ENCODE peak calls at places on chromosome 2, in nine cellular contexts. One of them, this sample, is unnamed.

GRCh38 chr2:179558010-179558911 is 293.6 kb upstream of the SESTD1 start:
- DNase-seq in GM13976: no peak
- DNase-seq in LNCaP clone FGC: no peak
- DNase-seq in transverse colon: no peak
- DNase-seq in glutamatergic neuron: no peak
- DNase-seq in AG09309: no peak
- DNase-seq in brain microvascular endothelial cell: no peak
- DNase-seq in HFFc6: no peak
- DNase-seq in WTC11: no peak
- DNase-seq in this sample: no peak

GRCh38 chr2:8677646-8678592 is 3.9 kb upstream of the ID2 start:
- DNase-seq in GM13976: no peak
- DNase-seq in LNCaP clone FGC: no peak
- DNase-seq in transverse colon: peak
- DNase-seq in glutamatergic neuron: peak
- DNase-seq in AG09309: no peak
- DNase-seq in brain microvascular endothelial cell: peak
- DNase-seq in HFFc6: peak
- DNase-seq in WTC11: peak
- DNase-seq in this sample: peak

GRCh38 chr2:189874571-189875320 is 90.5 kb downstream of the PMS1 start:
- DNase-seq in GM13976: peak
- DNase-seq in LNCaP clone FGC: no peak
- DNase-seq in transverse colon: no peak
- DNase-seq in glutamatergic neuron: no peak
- DNase-seq in AG09309: no peak
- DNase-seq in brain microvascular endothelial cell: no peak
- DNase-seq in HFFc6: no peak
- DNase-seq in WTC11: no peak
- DNase-seq in this sample: peak

GRCh38 chr2:20544093-20544747 is 97.3 kb downstream of the RHOB start:
- DNase-seq in GM13976: no peak
- DNase-seq in LNCaP clone FGC: no peak
- DNase-seq in transverse colon: no peak
- DNase-seq in glutamatergic neuron: peak
- DNase-seq in AG09309: no peak
- DNase-seq in brain microvascular endothelial cell: no peak
- DNase-seq in HFFc6: no peak
- DNase-seq in WTC11: no peak
- DNase-seq in this sample: no peak

GRCh38 chr2:52765735-52766134 is 1001.9 kb upstream of the CHAC2 start:
- DNase-seq in GM13976: no peak
- DNase-seq in LNCaP clone FGC: no peak
- DNase-seq in transverse colon: no peak
- DNase-seq in glutamatergic neuron: no peak
- DNase-seq in AG09309: no peak
- DNase-seq in brain microvascular endothelial cell: no peak
- DNase-seq in HFFc6: no peak
- DNase-seq in WTC11: no peak
- DNase-seq in this sample: no peak

GRCh38 chr2:134218928-134219707 is 34.8 kb upstream of the MGAT5 start:
- DNase-seq in GM13976: no peak
- DNase-seq in LNCaP clone FGC: no peak
- DNase-seq in transverse colon: peak
- DNase-seq in glutamatergic neuron: no peak
- DNase-seq in AG09309: no peak
- DNase-seq in brain microvascular endothelial cell: no peak
- DNase-seq in HFFc6: no peak
- DNase-seq in WTC11: no peak
- DNase-seq in this sample: no peak

GRCh38 chr2:156083707-156084494 is 248.6 kb downstream of the NR4A2 start:
- DNase-seq in GM13976: no peak
- DNase-seq in LNCaP clone FGC: no peak
- DNase-seq in transverse colon: peak
- DNase-seq in glutamatergic neuron: no peak
- DNase-seq in AG09309: no peak
- DNase-seq in brain microvascular endothelial cell: no peak
- DNase-seq in HFFc6: no peak
- DNase-seq in WTC11: no peak
- DNase-seq in this sample: no peak

GRCh38 chr2:174577967-174578589 is 19.5 kb downstream of the WIPF1 start:
- DNase-seq in GM13976: no peak
- DNase-seq in LNCaP clone FGC: no peak
- DNase-seq in transverse colon: no peak
- DNase-seq in glutamatergic neuron: no peak
- DNase-seq in AG09309: no peak
- DNase-seq in brain microvascular endothelial cell: peak
- DNase-seq in HFFc6: peak
- DNase-seq in WTC11: no peak
- DNase-seq in this sample: no peak

GRCh38 chr2:240840435-240841060 is 20.5 kb upstream of the KIF1A start:
- DNase-seq in GM13976: peak
- DNase-seq in LNCaP clone FGC: peak
- DNase-seq in transverse colon: peak
- DNase-seq in glutamatergic neuron: peak
- DNase-seq in AG09309: no peak
- DNase-seq in brain microvascular endothelial cell: peak
- DNase-seq in HFFc6: peak
- DNase-seq in WTC11: peak
- DNase-seq in this sample: peak

DNA sequence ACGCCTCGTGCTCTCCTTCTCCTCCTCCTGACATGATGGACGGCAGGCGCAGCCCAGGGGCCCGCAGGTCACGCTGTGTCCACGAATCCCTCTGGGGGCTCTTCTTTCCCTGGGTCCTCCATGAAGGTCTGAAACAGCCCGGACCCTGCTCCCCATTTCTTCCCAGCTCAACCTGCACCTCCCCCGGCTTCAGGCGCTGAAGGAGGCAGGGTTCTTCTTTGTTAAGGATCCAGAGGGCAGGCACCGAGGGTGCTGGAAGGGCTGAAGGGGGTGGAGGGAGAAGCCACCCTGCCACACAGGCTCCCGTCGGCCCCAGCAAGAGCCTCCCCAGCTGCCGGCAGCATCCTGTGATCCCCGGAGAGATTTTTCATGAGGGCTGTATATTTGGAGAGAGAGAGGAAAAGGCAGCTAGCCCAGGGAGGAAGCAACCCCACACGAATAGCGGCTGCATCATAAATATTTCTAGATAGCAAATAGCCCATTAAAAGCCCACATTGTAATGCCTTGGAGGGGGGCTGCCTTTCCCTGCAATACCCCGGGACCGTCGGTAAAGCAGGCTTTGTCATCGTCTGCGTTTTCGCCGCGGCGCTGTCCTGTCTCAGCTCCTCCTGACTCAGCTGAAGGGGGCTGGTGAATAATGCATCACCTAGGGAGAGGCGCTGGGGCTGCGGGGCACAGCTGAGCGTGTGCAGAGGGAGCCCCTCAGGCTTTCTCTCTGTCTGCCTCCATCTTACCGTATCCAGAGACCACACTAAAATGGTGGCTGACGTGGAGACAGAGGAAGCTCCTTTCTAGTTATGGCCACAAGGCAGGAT is 289.3 kb downstream of the SOX11 start:
- DNase-seq in GM13976: no peak
- DNase-seq in LNCaP clone FGC: no peak
- DNase-seq in transverse colon: no peak
- DNase-seq in glutamatergic neuron: peak
- DNase-seq in AG09309: no peak
- DNase-seq in brain microvascular endothelial cell: peak
- DNase-seq in HFFc6: no peak
- DNase-seq in WTC11: no peak
- DNase-seq in this sample: no peak
- TF ChIP-seq CTCF in GM13976: no peak
- TF ChIP-seq CTCF in LNCaP clone FGC: no peak
- TF ChIP-seq CTCF in transverse colon: no peak
- TF ChIP-seq CTCF in glutamatergic neuron: no peak
- TF ChIP-seq CTCF in AG09309: no peak
- TF ChIP-seq CTCF in brain microvascular endothelial cell: peak
- TF ChIP-seq CTCF in HFFc6: no peak
- TF ChIP-seq CTCF in WTC11: no peak
- TF ChIP-seq CTCF in this sample: no peak

DNA sequence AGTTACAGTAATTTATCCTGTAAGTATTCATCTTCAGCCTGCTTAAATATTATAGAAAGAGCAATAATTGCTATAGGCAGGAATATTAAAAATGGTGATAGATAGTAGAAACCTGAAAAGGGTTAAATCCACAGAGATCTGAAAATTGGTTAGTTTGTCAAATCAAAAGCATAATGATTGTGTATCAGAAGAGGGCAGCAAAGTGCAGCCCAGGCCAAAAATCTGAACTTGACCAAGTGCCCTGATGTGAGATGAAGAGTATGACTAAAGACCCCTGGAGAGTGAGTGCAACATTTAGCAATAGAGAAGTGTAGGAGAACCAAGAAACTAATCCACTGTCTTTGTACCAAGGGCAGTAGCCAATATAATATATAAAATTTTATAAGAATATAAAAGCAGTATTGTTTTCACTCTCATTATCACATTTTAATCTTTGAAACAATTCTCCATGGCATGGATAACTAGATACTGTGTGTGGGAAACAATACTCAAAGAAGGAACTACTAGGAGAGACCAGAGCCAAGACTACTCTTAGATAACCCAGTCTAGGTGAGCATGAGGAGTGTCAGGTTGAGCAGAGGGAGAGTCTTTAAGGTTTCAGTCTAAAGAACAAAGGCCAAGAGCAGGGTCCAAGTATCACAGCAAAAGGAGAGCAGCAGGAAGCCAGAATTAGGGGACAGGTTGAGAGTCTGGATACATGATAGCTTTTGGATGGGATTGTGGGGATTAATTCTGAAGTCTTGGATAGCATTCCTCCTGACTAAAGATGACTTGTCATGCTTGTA is 148.7 kb downstream of the CALCRL start:
- DNase-seq in GM13976: peak
- DNase-seq in LNCaP clone FGC: no peak
- DNase-seq in transverse colon: no peak
- DNase-seq in glutamatergic neuron: no peak
- DNase-seq in AG09309: no peak
- DNase-seq in brain microvascular endothelial cell: no peak
- DNase-seq in HFFc6: no peak
- DNase-seq in WTC11: no peak
- DNase-seq in this sample: peak
- TF ChIP-seq CTCF in GM13976: peak
- TF ChIP-seq CTCF in LNCaP clone FGC: peak
- TF ChIP-seq CTCF in transverse colon: no peak
- TF ChIP-seq CTCF in glutamatergic neuron: no peak
- TF ChIP-seq CTCF in AG09309: peak
- TF ChIP-seq CTCF in brain microvascular endothelial cell: peak
- TF ChIP-seq CTCF in HFFc6: peak
- TF ChIP-seq CTCF in WTC11: no peak
- TF ChIP-seq CTCF in this sample: peak

DNA sequence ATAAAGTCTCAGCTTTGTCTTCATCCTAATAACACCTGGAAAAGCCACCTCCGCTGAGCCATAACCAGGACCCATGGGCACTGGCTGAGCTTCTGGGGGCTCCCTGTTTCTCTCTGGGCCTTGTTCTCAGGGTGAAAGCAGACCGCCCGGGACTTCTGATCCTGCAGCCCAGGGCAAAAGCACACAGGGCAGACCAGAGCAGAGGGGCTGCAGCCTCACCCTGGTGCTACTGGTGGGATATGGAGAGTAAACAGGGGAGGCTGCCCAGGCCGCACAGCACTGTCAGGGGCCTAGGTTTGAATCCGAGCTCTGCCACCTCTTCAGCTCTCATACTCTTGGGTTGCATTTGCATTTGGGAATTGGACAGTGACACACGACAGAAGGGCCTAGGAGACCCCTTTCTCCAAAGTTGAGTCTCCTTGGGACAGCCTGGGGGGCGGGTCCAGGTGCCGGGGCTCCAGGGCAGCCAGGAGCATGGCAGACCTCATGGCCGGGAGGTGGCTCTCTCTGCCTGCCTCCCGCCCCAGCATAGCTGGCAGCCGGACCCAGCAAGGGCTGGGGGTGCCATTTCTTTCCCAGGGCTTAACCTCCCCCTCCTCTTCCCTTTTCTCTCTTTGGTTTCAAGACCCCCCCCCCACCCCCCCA is 164.9 kb downstream of the INHBB start:
- DNase-seq in GM13976: no peak
- DNase-seq in LNCaP clone FGC: no peak
- DNase-seq in transverse colon: no peak
- DNase-seq in glutamatergic neuron: no peak
- DNase-seq in AG09309: no peak
- DNase-seq in brain microvascular endothelial cell: no peak
- DNase-seq in HFFc6: no peak
- DNase-seq in WTC11: no peak
- DNase-seq in this sample: no peak
- TF ChIP-seq CTCF in GM13976: no peak
- TF ChIP-seq CTCF in LNCaP clone FGC: no peak
- TF ChIP-seq CTCF in transverse colon: no peak
- TF ChIP-seq CTCF in glutamatergic neuron: no peak
- TF ChIP-seq CTCF in AG09309: no peak
- TF ChIP-seq CTCF in brain microvascular endothelial cell: no peak
- TF ChIP-seq CTCF in HFFc6: no peak
- TF ChIP-seq CTCF in WTC11: no peak
- TF ChIP-seq CTCF in this sample: no peak

GRCh38 chr2:220969348-220969747 is 602.8 kb downstream of the EPHA4 start:
- DNase-seq in GM13976: no peak
- DNase-seq in LNCaP clone FGC: no peak
- DNase-seq in transverse colon: no peak
- DNase-seq in glutamatergic neuron: no peak
- DNase-seq in AG09309: no peak
- DNase-seq in brain microvascular endothelial cell: peak
- DNase-seq in HFFc6: peak
- DNase-seq in WTC11: no peak
- DNase-seq in this sample: no peak
- TF ChIP-seq CTCF in GM13976: no peak
- TF ChIP-seq CTCF in LNCaP clone FGC: no peak
- TF ChIP-seq CTCF in transverse colon: no peak
- TF ChIP-seq CTCF in glutamatergic neuron: no peak
- TF ChIP-seq CTCF in AG09309: no peak
- TF ChIP-seq CTCF in brain microvascular endothelial cell: no peak
- TF ChIP-seq CTCF in HFFc6: no peak
- TF ChIP-seq CTCF in WTC11: no peak
- TF ChIP-seq CTCF in this sample: no peak

This sample was measured in GM13977.